ENCODE peak calls at places on chromosomes 12 and 14, in five cellular contexts. R, F, V, B and A are unnamed samples. For H3K9me3, the result is how much of the 10 kb centered on the place peaks cover.

GRCh38 chr12:6522193-6522592 is 12.1 kb upstream of the GAPDH start:
- DNase-seq in B (no peak), R (no peak), V (no peak), F (no peak), A (no peak)

GRCh38 chr14:86462193-86462592 is 932.2 kb downstream of the FLRT2 start:
- DNase-seq in R (no peak), B (no peak), F (no peak), V (peak), A (no peak)

GRCh38 chr14:94334837-94335236 is 11.7 kb upstream of the SERPINA6 start:
- DNase-seq in R (no peak), F (no peak), B (no peak), V (no peak), A (no peak)

GRCh38 chr14:88765130-88765529 is 27.6 kb downstream of the EML5 start:
- DNase-seq in B (no peak), R (no peak), V (peak), F (no peak), A (no peak)

GRCh38 chr14:105468621-105469241 is 5.9 kb upstream of the CRIP2 start:
- DNase-seq in V (no peak), F (no peak), R (no peak), B (no peak), A (no peak)

GRCh38 chr12:126681676-126682075 is 1585.3 kb upstream of the TMEM132C start:
- DNase-seq in B (no peak), V (no peak), R (no peak), F (no peak), A (no peak)

GRCh38 chr12:20415013-20415412 is 46.7 kb downstream of the PDE3A start:
- DNase-seq in R (no peak), B (no peak), F (no peak), V (no peak), A (no peak)

GRCh38 chr12:91204416-91204815 is 21.8 kb upstream of the DCN start:
- DNase-seq in F (no peak), V (peak), B (no peak), R (no peak), A (no peak)

GRCh38 chr12:70936414-70936813 is 15.9 kb upstream of the PTPRR start:
- DNase-seq in B (no peak), V (no peak), R (no peak), F (no peak), A (no peak)

GRCh38 chr14:64968651-64969050 is 3.5 kb downstream of the RAB15 start:
- DNase-seq in B (no peak), V (no peak), R (no peak), F (no peak), A (no peak)

GRCh38 chr12:11724888-11725310 is 75.4 kb downstream of the ETV6 start:
- DNase-seq in V (peak), R (no peak), B (no peak), F (no peak), A (no peak)

GRCh38 chr14:60662987-60663386 is 13.7 kb upstream of the SIX1 start:
- DNase-seq in F (no peak), V (no peak), B (no peak), R (no peak), A (no peak)

GRCh38 chr12:131693149-131693548 is 17.7 kb upstream of the SFSWAP start:
- DNase-seq in F (no peak), B (no peak), R (no peak), V (no peak), A (no peak)

GRCh38 chr14:69687963-69688649 is 76.7 kb downstream of the SUSD6 start:
- DNase-seq in F (no peak), V (no peak), B (no peak), R (no peak), A (no peak)

GRCh38 chr14:83825836-83826235 is 1704.1 kb upstream of the FLRT2 start:
- DNase-seq in V (no peak), F (no peak), B (no peak), R (no peak), A (no peak)

GRCh38 chr14:64503434-64504309 is at the start of gene ZBTB25:
- DNase-seq in V (peak), F (peak), R (peak), B (peak), A (peak)

GRCh38 chr14:79369359-79370332 is 841.7 kb downstream of the DIO2 start:
- DNase-seq in B (no peak), F (no peak), R (no peak), V (peak), A (no peak)

GRCh38 chr12:22990501-22990900 is 365.5 kb downstream of the ETNK1 start:
- DNase-seq in F (no peak), R (no peak), B (no peak), V (no peak), A (no peak)

GRCh38 chr14:103846569-103847438 is 571 bp downstream of the PPP1R13B start:
- DNase-seq in V (no peak), F (peak), B (peak), R (no peak), A (no peak)

GRCh38 chr12:111102062-111102735 is 181.8 kb upstream of the MYL2 start:
- DNase-seq in B (no peak), F (no peak), V (no peak), R (no peak), A (no peak)

GRCh38 chr14:72352012-72352411 is 419.8 kb downstream of the RGS6 start:
- DNase-seq in V (no peak), F (no peak), B (no peak), R (no peak), A (no peak)

GRCh38 chr12:110861729-110862128 is 14.9 kb downstream of the CCDC63 start:
- DNase-seq in F (no peak), V (no peak), R (no peak), B (no peak), A (no peak)

GRCh38 chr12:115023898-115024297 is 339.9 kb upstream of the TBX3 start:
- DNase-seq in F (no peak), V (no peak), R (no peak), B (no peak), A (no peak)

GRCh38 chr12:132608231-132609171 is 1.9 kb downstream of the LRCOL1 start:
- DNase-seq in V (no peak), F (no peak), B (no peak), R (no peak), A (no peak)

GRCh38 chr14:103316723-103317122 is 17.3 kb upstream of the EIF5 start:
- DNase-seq in V (no peak), F (no peak), R (no peak), B (no peak), A (no peak)

GRCh38 chr12:132003846-132004245 is 54.1 kb downstream of the EP400 start:
- DNase-seq in F (no peak), B (no peak), R (no peak), V (peak), A (no peak)

GRCh38 chr14:96938946-96939345 is 141.8 kb downstream of the VRK1 start:
- DNase-seq in B (no peak), V (no peak), R (no peak), F (no peak), A (no peak)

GRCh38 chr12:116130431-116130830 is 147.1 kb downstream of the MED13L start:
- DNase-seq in B (no peak), F (peak), V (peak), R (no peak), A (no peak)

GRCh38 chr12:44000309-44000952 is 164.6 kb downstream of the TMEM117 start:
- DNase-seq in V (peak), F (peak), R (no peak), B (no peak), A (peak)

GRCh38 chr12:125203145-125203765 is 138.0 kb downstream of the AACS start:
- DNase-seq in V (no peak), R (no peak), B (no peak), F (no peak), A (no peak)

GRCh38 chr12:76329163-76329562 is 19.1 kb downstream of the BBS10 start:
- DNase-seq in B (no peak), F (no peak), V (peak), R (no peak), A (no peak)

GRCh38 chr12:13038491-13039161 is 5.6 kb upstream of the FAM234B start:
- DNase-seq in R (no peak), F (no peak), B (no peak), V (peak), A (no peak)

GRCh38 chr12:10607885-10608458 is 5.4 kb downstream of the MAGOHB start:
- DNase-seq in B (no peak), F (peak), R (no peak), V (peak), A (no peak)

GRCh38 chr14:49977126-49977841 is 84.4 kb downstream of the ARF6 start:
- DNase-seq in B (no peak), V (no peak), F (peak), R (no peak), A (peak)

GRCh38 chr14:74653386-74654138 is 41.5 kb upstream of the LTBP2 start:
- DNase-seq in F (no peak), V (no peak), R (no peak), B (no peak), A (no peak)

GRCh38 chr12:76024102-76024781 is 7.3 kb downstream of the PHLDA1 start:
- DNase-seq in V (peak), B (no peak), R (no peak), F (no peak), A (no peak)

GRCh38 chr14:95516554-95517209 is at the start of gene SYNE3:
- DNase-seq in B (peak), F (peak), V (no peak), R (peak), A (peak)

GRCh38 chr14:98103705-98104104 is 1168.3 kb downstream of the BCL11B start:
- DNase-seq in F (peak), R (no peak), B (no peak), V (no peak), A (peak)
- H3K9me3 ChIP-seq in F (under half), R (under half), B (under half), V (under half), A (under half)

GRCh38 chr12:4446335-4446734 is 720 bp upstream of the FGF6 start:
- DNase-seq in V (no peak), R (no peak), F (no peak), B (no peak), A (no peak)

GRCh38 chr12:4445156-4446020 is at the start of gene FGF6:
- DNase-seq in V (no peak), F (no peak), R (no peak), B (no peak), A (no peak)

GRCh38 chr12:4448376-4448775 is 2.8 kb upstream of the FGF6 start:
- DNase-seq in V (no peak), B (no peak), R (no peak), F (no peak), A (no peak)

GRCh38 chr12:4448943-4449861 is 3.6 kb upstream of the FGF6 start:
- DNase-seq in R (no peak), F (no peak), B (no peak), V (no peak), A (no peak)

GRCh38 chr12:4447151-4447550 is 1.5 kb upstream of the FGF6 start:
- DNase-seq in F (no peak), V (no peak), R (no peak), B (no peak), A (no peak)
- H3K9me3 ChIP-seq in F (under half), V (under half), R (under half), B (under half), A (under half)

GRCh38 chr12:37547611-37548010 is 769.0 kb upstream of the ALG10B start:
- DNase-seq in B (no peak), V (no peak), R (no peak), F (no peak), A (no peak)
- H3K9me3 ChIP-seq in B (under half), V (under half), R (under half), F (under half), A (under half)

DNA sequence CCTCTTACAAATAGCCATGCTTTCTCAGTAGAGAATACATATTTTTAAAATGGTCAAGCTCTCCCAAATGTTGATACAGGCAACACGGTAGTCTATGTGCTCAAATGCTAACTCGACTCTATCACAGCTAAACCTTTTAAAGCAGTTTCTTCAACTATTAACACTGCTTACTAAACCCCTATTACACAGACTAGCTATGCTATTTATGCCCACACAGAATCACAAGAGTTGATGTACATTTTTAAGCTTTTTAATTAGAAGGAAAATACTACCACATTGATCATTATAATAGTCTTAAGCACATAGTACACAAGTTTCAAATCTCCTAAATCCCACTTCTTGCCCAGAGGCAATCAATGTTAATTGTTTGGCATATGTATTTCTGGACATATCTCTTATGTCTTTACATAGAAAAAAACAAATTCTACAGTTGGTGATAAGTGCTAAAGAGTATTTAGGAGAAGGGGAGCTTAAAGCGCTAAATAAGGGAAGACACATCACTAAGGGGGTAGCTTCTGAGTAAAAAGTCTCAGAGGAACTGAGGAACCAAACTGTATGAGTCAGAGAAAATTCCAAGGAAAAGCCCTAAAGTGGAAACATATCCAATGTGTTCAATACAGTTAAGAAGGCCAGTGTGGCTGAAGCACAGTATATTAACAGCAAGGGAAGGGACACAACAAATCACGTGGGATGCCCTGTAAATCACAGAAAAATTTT is 13.7 kb downstream of the HNRNPC start:
- DNase-seq in F (no peak), V (peak), B (no peak), R (no peak), A (no peak)
- H3K9me3 ChIP-seq in F (under half), V (under half), B (under half), R (under half), A (under half)

DNA sequence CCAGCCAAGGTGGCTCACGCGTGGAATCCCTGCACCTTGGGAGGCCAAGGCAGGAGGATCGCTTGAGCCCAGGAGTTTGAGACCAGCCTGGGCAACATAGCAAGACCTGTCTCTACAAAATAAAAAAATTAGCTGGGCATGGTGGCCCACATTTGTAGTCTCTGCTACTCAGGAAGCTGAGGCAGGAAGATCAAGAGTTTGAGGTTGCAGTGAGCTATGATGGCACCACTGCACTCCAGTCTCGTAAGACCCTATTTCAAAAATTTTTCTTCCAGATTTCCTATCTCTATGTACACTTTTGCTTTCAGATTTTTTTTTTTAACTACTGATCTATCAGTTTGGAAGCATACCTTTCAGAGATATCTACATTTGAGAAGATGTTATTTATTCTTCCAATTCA is 15.3 kb downstream of the SNX6 start:
- DNase-seq in B (no peak), V (no peak), R (no peak), F (no peak), A (no peak)
- H3K9me3 ChIP-seq in B (under half), V (under half), R (under half), F (under half), A (under half)